ENCODE peak calls at places on chromosomes 1 and 21, in six cellular contexts. P, Q, K, M, N and S are unnamed samples.
A peak's percentile ranks its signal among the peaks of the same experiment; 100 is the strongest.

GRCh38 chr1:164605254-164606091 is 46.5 kb downstream of the PBX1 start:
- DNase-seq in Q (no peak), K (no peak), M (peak; percentile 66), P (no peak), N (no peak), S (no peak)

GRCh38 chr1:160520999-160521398 is 2.1 kb downstream of the SLAMF6 start:
- DNase-seq in K (no peak), N (no peak), M (no peak), P (no peak), Q (no peak), S (no peak)

GRCh38 chr1:83110156-83110555 is 888.8 kb downstream of the TTLL7 start:
- DNase-seq in K (no peak), N (no peak), Q (no peak), M (no peak), P (no peak), S (no peak)

GRCh38 chr1:206557636-206558473 is 50.5 kb downstream of the RASSF5 start:
- DNase-seq in K (no peak), Q (no peak), P (no peak), M (no peak), N (peak; percentile 44), S (no peak)

GRCh38 chr1:197725044-197725443 is 50.2 kb downstream of the DENND1B start:
- DNase-seq in Q (peak; percentile 48), P (peak; percentile 14), N (no peak), M (peak; percentile 23), K (peak; percentile 33), S (peak; percentile 4)

GRCh38 chr1:11373029-11373964 is 100.3 kb downstream of the UBIAD1 start:
- DNase-seq in M (no peak), Q (no peak), P (no peak), N (no peak), K (no peak), S (no peak)

GRCh38 chr1:14910947-14911721 is 242.4 kb upstream of the TMEM51 start:
- DNase-seq in K (no peak), M (no peak), Q (peak; percentile 19), P (peak; percentile 92), N (no peak), S (no peak)

GRCh38 chr1:213070399-213070798 is 19.4 kb downstream of the RPS6KC1 start:
- DNase-seq in N (peak; percentile 49), M (no peak), Q (peak; percentile 92), P (peak; percentile 49), K (no peak), S (peak; percentile 69)

GRCh38 chr21:42043201-42043895 is 27.8 kb upstream of the UMODL1 start:
- DNase-seq in P (no peak), Q (no peak), K (no peak), M (no peak), N (no peak), S (no peak)

GRCh38 chr1:1121611-1122077 is 5.8 kb upstream of the C1orf159 start:
- DNase-seq in Q (no peak), K (no peak), P (no peak), N (no peak), M (no peak), S (no peak)

GRCh38 chr1:247849616-247850015 is 7.4 kb upstream of the TRIM58 start:
- DNase-seq in K (no peak), M (no peak), N (no peak), P (peak; percentile 12), Q (no peak), S (no peak)

GRCh38 chr1:223500560-223501425 is 107.6 kb downstream of the CCDC185 start:
- DNase-seq in N (no peak), K (peak; percentile 22), M (no peak), P (peak; percentile 99), Q (peak; percentile 53), S (peak; percentile 99)

GRCh38 chr1:214026985-214027384 is 39.2 kb downstream of the PROX1 start:
- DNase-seq in P (no peak), K (no peak), Q (no peak), N (no peak), M (no peak), S (no peak)

GRCh38 chr21:46604975-46605758 is at the start of gene S100B:
- DNase-seq in M (peak; percentile 41), Q (no peak), P (no peak), N (peak; percentile 13), K (no peak), S (no peak)

GRCh38 chr1:54763814-54764131 is 550 bp downstream of the PARS2 start:
- DNase-seq in M (no peak), Q (no peak), K (no peak), N (no peak), P (no peak), S (no peak)

GRCh38 chr21:42207426-42207825 is 11.5 kb upstream of the ABCG1 start:
- DNase-seq in N (no peak), P (no peak), K (no peak), Q (no peak), M (no peak), S (no peak)

GRCh38 chr1:46070164-46070814 is 62.1 kb downstream of the PIK3R3 start:
- DNase-seq in N (no peak), M (no peak), Q (no peak), K (no peak), P (no peak), S (no peak)

GRCh38 chr1:205791568-205792180 is 16.4 kb upstream of the RAB29 start:
- DNase-seq in M (peak; percentile 89), K (no peak), N (peak; percentile 86), P (peak; percentile 42), Q (peak; percentile 48), S (no peak)

GRCh38 chr1:4265836-4266235 is 365.8 kb upstream of the C1orf174 start:
- DNase-seq in Q (no peak), M (no peak), P (no peak), N (no peak), K (no peak), S (no peak)

DNA sequence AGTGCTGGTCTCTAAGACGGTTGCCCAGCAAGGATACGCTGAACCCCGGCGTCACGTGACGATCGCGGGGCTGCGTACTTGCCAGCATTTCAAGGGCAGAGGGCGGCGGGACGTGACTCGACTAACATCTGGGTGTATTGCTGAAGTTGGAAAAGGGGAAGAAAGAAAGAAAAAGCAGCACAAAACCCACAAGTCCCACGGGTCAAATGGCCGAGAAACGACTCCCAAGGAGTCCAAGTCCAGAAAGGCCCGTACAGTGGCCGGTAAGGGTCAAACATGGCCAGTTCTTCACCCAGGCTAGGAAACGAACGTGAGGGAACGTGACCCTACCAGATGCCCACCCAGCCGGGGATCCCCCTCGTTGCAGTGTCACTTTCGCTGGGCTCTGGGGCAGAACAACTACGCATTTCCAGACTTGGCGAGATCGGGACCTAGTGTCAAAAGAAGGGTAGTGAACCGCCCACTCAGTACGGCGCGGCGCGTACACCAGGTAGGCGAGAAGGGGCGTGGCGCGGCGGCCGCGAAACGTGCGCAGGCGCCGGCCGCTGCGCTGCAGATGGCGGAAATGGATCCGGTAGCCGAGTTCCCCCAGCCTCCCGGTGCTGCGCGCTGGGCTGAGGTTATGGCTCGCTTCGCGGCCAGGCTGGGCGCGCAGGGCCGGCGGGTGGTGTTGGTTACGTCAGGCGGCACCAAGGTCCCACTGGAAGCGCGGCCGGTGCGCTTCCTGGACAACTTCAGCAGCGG is at the start of the genes PPCS and ZMYND12:
- DNase-seq in N (peak; percentile 86), M (peak; percentile 91), Q (peak; percentile 93), P (peak; percentile 86), K (peak; percentile 75), S (peak; percentile 85)
- TF ChIP-seq CTCF in N (no peak), M (peak; percentile 1), Q (no peak), P (peak; percentile 33), K (no peak), S (no peak)

GRCh38 chr1:20368866-20369545 is 78.3 kb downstream of the VWA5B1 start:
- DNase-seq in N (no peak), K (no peak), P (no peak), M (no peak), Q (no peak), S (no peak)

GRCh38 chr1:20366076-20366765 is 75.5 kb downstream of the VWA5B1 start:
- DNase-seq in P (peak; percentile 15), K (no peak), M (peak; percentile 62), N (no peak), Q (peak; percentile 62), S (no peak)

GRCh38 chr1:20365421-20366075 is 74.9 kb downstream of the VWA5B1 start:
- DNase-seq in K (no peak), Q (no peak), P (no peak), N (no peak), M (no peak), S (no peak)

GRCh38 chr1:20367626-20368025 is 77.0 kb downstream of the VWA5B1 start:
- DNase-seq in P (no peak), Q (no peak), K (no peak), M (no peak), N (no peak), S (no peak)

GRCh38 chr1:20366766-20367602 is 76.3 kb downstream of the VWA5B1 start:
- DNase-seq in P (peak; percentile 48), Q (peak; percentile 58), N (peak; percentile 40), M (peak; percentile 84), K (no peak), S (peak; percentile 42)
- TF ChIP-seq EZH2 in P (peak; percentile 23), Q (peak; percentile 88), N (no peak), M (peak; percentile 89), K (no peak), S (peak; percentile 49)

DNA sequence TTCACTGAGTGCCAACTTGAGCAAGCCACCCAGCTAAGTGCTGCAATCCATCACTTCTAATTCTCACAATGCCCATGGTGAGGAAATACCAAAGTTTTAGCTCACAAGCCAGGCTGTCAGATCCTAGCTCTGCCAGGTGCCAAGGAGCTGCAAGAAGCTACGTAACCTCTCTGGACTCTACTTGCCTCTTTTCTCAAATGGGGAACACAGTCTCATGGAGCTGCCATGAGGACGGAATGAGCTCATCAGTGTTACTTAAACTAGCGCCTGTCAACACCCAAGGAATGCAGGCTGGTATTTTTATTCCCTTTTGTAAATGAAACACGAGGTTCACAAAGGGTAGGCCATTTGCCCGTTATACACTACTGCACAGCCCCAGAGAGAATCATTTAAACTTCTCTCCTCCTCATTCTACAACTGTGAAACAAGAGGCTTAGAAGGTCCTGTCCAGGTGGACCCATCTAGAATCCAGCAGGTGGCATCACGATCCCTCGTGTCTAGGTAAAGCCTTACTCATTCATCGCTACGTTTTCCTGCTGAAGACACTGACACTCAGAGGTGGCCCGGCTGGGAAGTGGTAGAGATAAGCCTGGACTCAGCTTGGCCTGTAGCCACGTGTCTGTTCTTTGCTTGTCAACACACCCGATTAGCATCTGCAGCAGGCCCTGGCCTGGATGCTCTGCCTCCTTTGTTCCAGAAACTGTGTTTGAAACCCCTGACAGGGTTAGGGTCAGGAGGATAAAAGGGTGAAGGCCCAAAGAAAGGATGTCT is 43.6 kb downstream of the PARP1 start:
- DNase-seq in N (no peak), P (no peak), M (no peak), K (no peak), Q (peak; percentile 23), S (no peak)
- H3K27ac ChIP-seq in N (no peak overlapping the region), P (no peak overlapping the region), M (no peak overlapping the region), K (no peak overlapping the region), Q (no peak overlapping the region), S (no peak overlapping the region)

DNA sequence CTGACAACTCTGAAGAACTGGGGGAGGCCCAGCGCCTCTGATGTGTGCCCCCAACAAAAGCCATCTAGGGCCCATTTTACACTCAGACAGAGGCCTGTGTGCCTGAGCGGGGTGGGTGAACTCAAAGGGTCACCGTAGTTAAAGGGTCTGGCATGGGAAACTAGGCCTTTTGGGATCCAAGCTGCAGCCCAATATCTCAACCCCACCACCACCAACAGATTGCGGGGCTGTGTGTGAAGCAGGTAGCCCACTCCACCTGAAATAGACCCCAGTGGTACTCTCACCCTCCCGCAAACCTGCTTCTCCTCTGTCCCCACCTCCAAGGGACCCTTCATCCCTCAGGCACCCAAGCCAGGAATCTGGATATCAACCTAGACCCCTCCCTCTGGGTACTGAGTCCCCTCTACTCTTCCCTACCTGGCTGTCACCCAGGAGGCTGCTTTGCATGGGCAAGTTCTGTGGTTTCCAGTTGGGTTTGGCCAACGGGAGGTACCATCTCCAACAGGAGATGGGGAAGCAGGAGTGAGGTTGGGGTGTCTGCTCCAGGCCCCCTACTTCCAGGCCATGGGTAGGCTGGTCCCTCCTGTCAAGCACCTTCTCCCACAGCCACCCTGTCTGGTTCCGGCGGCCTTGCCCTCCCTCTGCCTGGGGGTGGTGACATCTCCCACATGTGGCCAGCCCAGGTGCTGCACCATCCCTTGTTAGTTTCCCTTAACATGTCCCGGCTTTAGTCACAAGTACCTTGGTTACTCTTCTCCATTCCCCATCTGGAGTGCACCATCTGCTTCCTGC is 35.2 kb upstream of the LRP8 start:
- DNase-seq in P (no peak), Q (no peak), K (no peak), N (peak; percentile 48), M (no peak), S (no peak)
- TF ChIP-seq CTCF in P (no peak), Q (no peak), K (no peak), N (peak; percentile 41), M (no peak), S (no peak)